ENCODE peak calls at places on chromosomes 6 and 20, in six cellular contexts. L is H9, U is neuronal stem cell, R is IMR-90, Z is H1, E is mesenchymal stem cell. B is an unnamed sample.

GRCh38 chr6:108492131-108492766 is 68.5 kb upstream of the FOXO3 start:
- DNase-seq in Z (no peak), U (peak), E (peak), L (no peak), R (peak), B (peak)

GRCh38 chr6:122610690-122611455 is 668 bp downstream of the PKIB start:
- DNase-seq in L (peak), E (peak), R (no peak), Z (peak), U (peak), B (peak)

GRCh38 chr20:33925867-33926266 is 67.8 kb upstream of the RALY start:
- DNase-seq in Z (no peak), L (no peak), U (no peak), R (peak), E (peak), B (no peak)

GRCh38 chr6:148747145-148747492 is 289 bp downstream of the UST start:
- DNase-seq in E (peak), Z (no peak), L (no peak), R (peak), U (peak), B (no peak)

GRCh38 chr6:142773859-142774258 is 171.1 kb downstream of the HIVEP2 start:
- DNase-seq in R (no peak), E (no peak), L (no peak), U (no peak), Z (no peak), B (no peak)

GRCh38 chr6:14459315-14459714 is 341.7 kb downstream of the CD83 start:
- DNase-seq in U (no peak), E (no peak), Z (no peak), L (no peak), R (peak), B (no peak)

GRCh38 chr20:2695206-2695983 is 2.8 kb downstream of the EBF4 start:
- DNase-seq in Z (no peak), R (no peak), L (peak), E (no peak), U (no peak), B (no peak)

GRCh38 chr20:8223096-8223870 is 91.2 kb downstream of the PLCB1 start:
- DNase-seq in L (no peak), U (no peak), E (peak), R (peak), Z (no peak), B (no peak)

GRCh38 chr6:135054238-135054574 is 416 bp downstream of the HBS1L start:
- DNase-seq in E (no peak), U (no peak), R (peak), L (no peak), Z (no peak), B (no peak)

GRCh38 chr20:56865055-56865454 is 235.9 kb downstream of the TFAP2C start:
- DNase-seq in E (no peak), Z (no peak), R (no peak), L (no peak), U (no peak), B (peak)

GRCh38 chr20:44850272-44850671 is 35.2 kb upstream of the YWHAB start:
- DNase-seq in E (no peak), U (no peak), L (no peak), R (no peak), Z (no peak), B (peak)

GRCh38 chr20:62304331-62305148 is 1.7 kb downstream of the ADRM1 start:
- DNase-seq in E (no peak), L (no peak), Z (no peak), U (no peak), R (no peak), B (peak)

GRCh38 chr6:75657327-75657726 is 55.6 kb downstream of the SENP6 start:
- DNase-seq in L (no peak), E (no peak), Z (no peak), U (no peak), R (no peak), B (peak)

GRCh38 chr6:27872634-27873028 is 39.6 kb downstream of the OR2B2 start:
- DNase-seq in U (no peak), E (no peak), R (no peak), Z (no peak), L (no peak), B (no peak)

GRCh38 chr6:11292291-11292552 is 59.8 kb upstream of the NEDD9 start:
- DNase-seq in Z (no peak), L (no peak), R (no peak), E (peak), U (no peak), B (no peak)

GRCh38 chr6:150256618-150257272 is 112.1 kb upstream of the IYD start:
- DNase-seq in U (no peak), L (no peak), R (peak), E (peak), Z (no peak), B (peak)

GRCh38 chr6:151391021-151391470 is 313 bp downstream of the ZBTB2 start:
- DNase-seq in Z (no peak), E (peak), R (peak), U (peak), L (peak), B (peak)
- H2BK5ac ChIP-seq in Z (peak), E (peak), R (peak), U (peak), L (no peak), B (peak)

GRCh38 chr6:16375828-16376227 is 137.4 kb downstream of the GMPR start:
- DNase-seq in U (no peak), R (no peak), L (no peak), E (no peak), Z (no peak), B (no peak)

GRCh38 chr6:16374796-16375195 is 136.4 kb downstream of the GMPR start:
- DNase-seq in R (no peak), E (no peak), Z (no peak), U (peak), L (no peak), B (no peak)

GRCh38 chr6:16380220-16380809 is 141.9 kb downstream of the GMPR start:
- DNase-seq in Z (no peak), L (no peak), R (no peak), E (no peak), U (no peak), B (no peak)

GRCh38 chr6:16372029-16372776 is 133.8 kb downstream of the GMPR start:
- DNase-seq in E (no peak), Z (no peak), U (no peak), L (no peak), R (no peak), B (peak)

GRCh38 chr6:16377470-16377869 is 139.1 kb downstream of the GMPR start:
- DNase-seq in E (no peak), U (no peak), Z (no peak), L (no peak), R (no peak), B (no peak)
- H3K14ac ChIP-seq in E (no peak), U (no peak), Z (no peak), L (no peak), R (no peak), B (no peak)

DNA sequence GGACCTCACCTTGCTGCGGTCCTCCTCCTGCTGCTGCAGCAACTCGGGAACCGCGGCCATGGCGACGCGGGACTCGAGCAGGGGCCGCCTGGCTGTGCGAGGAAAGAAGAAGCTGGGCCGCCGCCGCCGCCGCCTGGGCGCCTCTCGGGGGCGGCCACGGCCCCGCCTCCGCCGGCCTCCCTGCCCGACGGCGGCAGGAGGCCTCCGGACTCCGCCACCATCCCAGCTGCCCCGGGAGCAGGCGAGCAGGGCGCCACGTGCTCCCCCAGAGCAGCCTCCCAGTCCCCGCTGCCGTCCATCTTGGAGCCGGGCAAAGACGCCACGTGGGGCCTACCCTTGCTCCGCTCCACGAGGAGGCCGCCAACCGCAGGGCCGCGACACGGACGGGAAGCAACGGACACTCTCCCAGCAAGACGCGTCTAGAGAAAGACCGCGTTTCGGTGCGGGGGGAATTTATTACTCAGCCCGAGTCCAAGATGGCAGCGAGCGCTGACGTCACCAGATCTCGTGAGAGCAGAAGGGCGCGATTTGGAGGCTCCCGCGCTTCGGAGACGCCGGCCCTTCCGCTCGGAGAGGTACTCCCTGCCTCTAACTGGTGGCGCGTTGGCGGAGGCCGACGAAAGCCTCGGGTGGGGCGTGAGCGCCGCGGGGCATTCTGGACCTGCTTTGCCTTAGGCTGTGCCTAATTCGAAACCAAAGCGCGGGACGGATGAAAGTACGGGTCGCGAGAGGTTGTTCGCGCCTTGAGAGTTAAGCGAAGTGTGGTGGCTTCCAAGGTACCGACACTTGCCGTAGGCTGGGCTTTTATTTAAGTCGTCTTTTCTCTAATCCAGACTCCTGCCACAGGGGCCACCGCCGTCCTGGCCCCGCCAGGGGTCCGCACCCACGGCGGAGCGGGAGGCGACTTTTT is at the start of the genes MGME1 and SNX5:
- DNase-seq in L (peak), U (peak), R (peak), Z (peak), E (peak), B (peak)
- H2BK5ac ChIP-seq in L (peak), U (peak), R (peak), Z (peak), E (peak), B (peak)

GRCh38 chr6:158773581-158774449 is 45.4 kb downstream of the EZR start:
- DNase-seq in U (no peak), R (no peak), Z (no peak), E (no peak), L (no peak), B (no peak)
- H3K14ac ChIP-seq in U (no peak), R (no peak), Z (no peak), E (no peak), L (no peak), B (no peak)